ENCODE peak calls at places on chromosomes 6 and 20, in five cellular contexts. Y is CD4-positive, CD25-positive, alpha-beta regulatory T cell; A is BJ; Q is IMR-90; X is GM23248. H is an unnamed sample.
A peak's percentile ranks its signal among the peaks of the same experiment; 100 is the strongest.

GRCh38 chr20:10921491-10922010 is 247.8 kb upstream of the JAG1 start:
- DNase-seq in X (no peak), Y (no peak), Q (no peak), A (no peak), H (no peak)

GRCh38 chr6:16157909-16158308 is 29.0 kb downstream of the MYLIP start:
- DNase-seq in X (no peak), Y (no peak), Q (no peak), A (no peak), H (peak; percentile 41)

GRCh38 chr20:52622086-52622485 is 350.1 kb upstream of the TSHZ2 start:
- DNase-seq in Q (no peak), X (peak; percentile 49), Y (no peak), A (no peak), H (no peak)

GRCh38 chr20:20498081-20498861 is 130.4 kb downstream of the INSM1 start:
- DNase-seq in Y (no peak), Q (peak; percentile 82), A (peak; percentile 8), X (peak; percentile 43), H (no peak)

GRCh38 chr20:2756056-2756611 is 44.3 kb downstream of the CPXM1 start:
- DNase-seq in X (peak; percentile 55), Q (peak; percentile 51), Y (no peak), A (no peak), H (peak; percentile 6)

GRCh38 chr6:132068766-132069165 is 117.6 kb upstream of the CCN2 start:
- DNase-seq in A (no peak), Y (no peak), X (no peak), Q (peak; percentile 38), H (no peak)

GRCh38 chr6:170290306-170291128 is at the start of gene DLL1:
- DNase-seq in X (peak; percentile 70), Q (peak; percentile 29), A (no peak), Y (no peak), H (no peak)

GRCh38 chr6:69719602-69720193 is 77.1 kb downstream of the LMBRD1 start:
- DNase-seq in Y (no peak), A (no peak), Q (peak; percentile 37), X (peak; percentile 42), H (peak; percentile 13)

GRCh38 chr20:60365882-60366281 is 407.7 kb downstream of the CDH26 start:
- DNase-seq in Y (no peak), A (no peak), X (no peak), Q (no peak), H (no peak)

GRCh38 chr20:64231621-64232550 is 23.7 kb upstream of the PCMTD2 start:
- DNase-seq in Q (no peak), Y (no peak), A (no peak), X (no peak), H (no peak)

GRCh38 chr6:79188885-79189505 is 45.5 kb downstream of the HMGN3 start:
- DNase-seq in X (peak; percentile 3), A (no peak), Y (no peak), Q (no peak), H (peak; percentile 26)

GRCh38 chr6:139198529-139199303 is 63.8 kb downstream of the HECA start:
- DNase-seq in Y (no peak), X (no peak), A (no peak), Q (no peak), H (no peak)

GRCh38 chr20:3532089-3532615 is 61.3 kb downstream of the ATRN start:
- DNase-seq in X (no peak), Q (no peak), Y (no peak), A (no peak), H (no peak)

GRCh38 chr6:47679507-47679906 is 18.9 kb upstream of the ADGRF4 start:
- DNase-seq in Y (no peak), Q (no peak), A (no peak), X (no peak), H (no peak)

GRCh38 chr20:43666376-43667328 is at the start of gene MYBL2:
- DNase-seq in Y (peak; percentile 74), A (no peak), X (peak; percentile 86), Q (peak; percentile 45), H (peak; percentile 13)
- H3K4me3 ChIP-seq in Y (peak within 1 kb of the TSS; percentile 62), A (peak within 1 kb of the TSS; percentile 55), X (peak within 1 kb of the TSS; percentile 59), Q (peak within 1 kb of the TSS; percentile 77), H (peak within 1 kb of the TSS; percentile 58)

DNA sequence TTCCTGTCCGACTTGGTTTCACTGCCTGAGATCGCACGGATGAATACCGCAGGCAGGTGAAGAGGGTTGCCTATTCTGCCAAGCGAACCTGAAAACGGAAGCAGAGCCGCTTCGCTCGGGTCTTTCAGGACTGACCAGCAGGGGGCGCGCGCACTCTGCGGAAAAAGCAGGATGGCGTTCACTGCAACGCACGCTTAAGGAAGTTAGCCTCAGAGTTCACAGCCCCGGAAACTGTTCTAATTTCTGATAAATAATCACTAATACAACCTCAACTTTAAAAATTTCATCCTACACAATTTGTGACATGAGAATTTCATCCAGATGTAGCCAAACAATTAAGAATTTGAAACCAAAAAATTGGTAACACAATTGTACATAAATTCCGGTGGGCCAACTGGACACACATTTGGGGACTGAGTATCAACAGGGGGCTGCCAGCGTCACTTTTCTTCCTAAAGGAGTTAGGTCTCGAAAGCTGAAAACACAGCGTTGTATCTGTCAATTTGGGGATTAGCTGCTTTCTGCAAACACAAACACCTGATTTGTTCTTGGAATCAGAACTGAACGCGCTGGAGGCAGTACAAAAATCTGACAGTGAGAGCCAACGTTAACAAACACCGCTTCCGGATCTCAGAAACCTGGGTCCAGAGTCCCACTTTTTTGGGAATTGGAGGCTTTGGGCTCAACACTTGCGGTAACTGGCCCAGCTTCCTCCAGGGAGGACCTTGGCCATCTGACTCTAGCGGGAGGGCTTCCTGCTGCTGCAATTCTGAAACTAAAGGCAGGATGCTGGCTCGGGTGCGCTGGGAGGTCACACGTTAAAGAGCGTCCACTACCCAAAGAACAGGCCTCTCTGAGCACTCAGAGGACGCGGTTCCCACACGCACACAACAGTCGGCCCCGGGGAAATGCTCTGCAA is 8.8 kb downstream of the PXDC1 start:
- DNase-seq in A (no peak), X (peak; percentile 85), Q (peak; percentile 72), Y (peak; percentile 83), H (no peak)
- H3K4me3 ChIP-seq in A (no peak overlapping the region), X (peak overlapping the region; percentile 57), Q (no peak overlapping the region), Y (peak overlapping the region; percentile 68), H (no peak overlapping the region)

GRCh38 chr6:93416575-93417420 is 2.6 kb downstream of the EPHA7 start:
- DNase-seq in Y (no peak), Q (no peak), X (peak; percentile 3), A (no peak), H (no peak)
- H3K4me3 ChIP-seq in Y (no peak overlapping the region), Q (no peak overlapping the region), X (no peak overlapping the region), A (no peak overlapping the region), H (peak overlapping the region; percentile 78)

GRCh38 chr6:164927288-164928040 is 381.9 kb downstream of the C6orf118 start:
- DNase-seq in X (peak; percentile 76), Y (peak; percentile 31), A (no peak), Q (peak; percentile 27), H (peak; percentile 7)
- H3K4me3 ChIP-seq in X (peak overlapping the region; percentile 74), Y (no peak overlapping the region), A (no peak overlapping the region), Q (no peak overlapping the region), H (peak overlapping the region; percentile 18)

GRCh38 chr6:164105705-164106104 is 691.2 kb downstream of the QKI start:
- DNase-seq in A (no peak), X (no peak), Y (no peak), Q (no peak), H (no peak)
- H3K4me3 ChIP-seq in A (no peak overlapping the region), X (no peak overlapping the region), Y (no peak overlapping the region), Q (no peak overlapping the region), H (no peak overlapping the region)

GRCh38 chr6:143540192-143540591 is 28.7 kb upstream of the FUCA2 start:
- DNase-seq in Y (no peak), X (no peak), A (no peak), Q (no peak), H (no peak)

GRCh38 chr6:143545165-143545564 is 33.6 kb upstream of the FUCA2 start:
- DNase-seq in Y (no peak), X (no peak), Q (no peak), A (no peak), H (no peak)

GRCh38 chr6:143544019-143544681 is 32.6 kb upstream of the FUCA2 start:
- DNase-seq in X (no peak), Q (no peak), A (no peak), Y (no peak), H (no peak)

GRCh38 chr6:143543435-143543834 is 31.9 kb upstream of the FUCA2 start:
- DNase-seq in Q (no peak), A (no peak), X (no peak), Y (no peak), H (no peak)

DNA sequence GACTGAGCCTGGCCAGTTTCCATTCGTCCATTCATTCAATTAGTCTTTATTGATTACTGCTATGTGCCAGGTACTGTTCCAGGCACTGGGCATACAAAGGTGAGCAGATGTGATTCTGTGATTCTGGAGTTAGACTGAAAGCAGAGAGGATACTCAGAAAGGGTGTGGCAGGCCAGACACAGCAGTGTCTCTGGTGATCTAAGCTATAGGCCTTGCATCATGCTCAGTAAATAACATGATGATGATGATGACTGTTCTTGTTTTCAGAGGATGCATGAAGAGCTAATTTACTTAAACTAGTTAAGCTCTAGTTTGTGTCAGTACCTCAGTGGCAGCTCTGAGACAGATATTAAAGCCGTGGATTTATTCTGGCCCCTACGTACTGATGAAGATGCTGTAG is 31.4 kb upstream of the FUCA2 start:
- DNase-seq in Q (peak; percentile 26), Y (peak; percentile 18), X (peak; percentile 77), A (no peak), H (no peak)
- H3K4me3 ChIP-seq in Q (no peak overlapping the region), Y (peak overlapping the region; percentile 91), X (no peak overlapping the region), A (no peak overlapping the region), H (no peak overlapping the region)

GRCh38 chr20:47782920-47783552 is 2.2 kb downstream of the SULF2 start:
- DNase-seq in A (no peak), Y (no peak), Q (no peak), X (no peak), H (no peak)
- H3K4me3 ChIP-seq in A (no peak overlapping the region), Y (no peak overlapping the region), Q (no peak overlapping the region), X (no peak overlapping the region), H (no peak overlapping the region)

H was measured in retinal pigment epithelial cell.